ENCODE peak calls at places on chromosomes 3 and 15, in nine cellular contexts. One of them, this sample, is unnamed. For H3K36me3, the result is how much of the 10 kb centered on the place peaks cover.

GRCh38 chr3:131081224-131081623 is 54.5 kb downstream of the NEK11 start:
- DNase-seq in endothelial cell of umbilical vein: no peak
- DNase-seq in GM23248: no peak
- DNase-seq in MM.1S: no peak
- DNase-seq in astrocyte: peak
- DNase-seq in keratinocyte: no peak
- DNase-seq in mammary epithelial cell: no peak
- DNase-seq in fibroblast of lung: peak
- DNase-seq in K562: no peak
- DNase-seq in this sample: no peak

GRCh38 chr3:195151866-195152526 is 119.0 kb downstream of the XXYLT1 start:
- DNase-seq in fibroblast of lung: peak
- DNase-seq in astrocyte: peak
- DNase-seq in endothelial cell of umbilical vein: peak
- DNase-seq in MM.1S: no peak
- DNase-seq in mammary epithelial cell: peak
- DNase-seq in keratinocyte: no peak
- DNase-seq in GM23248: peak
- DNase-seq in K562: no peak
- DNase-seq in this sample: peak

GRCh38 chr15:59150185-59150584 is 45.2 kb downstream of the CCNB2 start:
- DNase-seq in astrocyte: no peak
- DNase-seq in MM.1S: no peak
- DNase-seq in fibroblast of lung: no peak
- DNase-seq in GM23248: no peak
- DNase-seq in endothelial cell of umbilical vein: no peak
- DNase-seq in mammary epithelial cell: no peak
- DNase-seq in keratinocyte: no peak
- DNase-seq in K562: no peak
- DNase-seq in this sample: no peak

GRCh38 chr3:172903642-172904041 is 153.1 kb downstream of the ECT2 start:
- DNase-seq in fibroblast of lung: no peak
- DNase-seq in keratinocyte: no peak
- DNase-seq in mammary epithelial cell: no peak
- DNase-seq in endothelial cell of umbilical vein: no peak
- DNase-seq in astrocyte: no peak
- DNase-seq in GM23248: no peak
- DNase-seq in MM.1S: no peak
- DNase-seq in K562: no peak
- DNase-seq in this sample: peak

GRCh38 chr3:105118905-105119304 is 247.8 kb upstream of the ALCAM start:
- DNase-seq in mammary epithelial cell: peak
- DNase-seq in fibroblast of lung: peak
- DNase-seq in keratinocyte: no peak
- DNase-seq in K562: no peak
- DNase-seq in astrocyte: peak
- DNase-seq in endothelial cell of umbilical vein: no peak
- DNase-seq in MM.1S: no peak
- DNase-seq in GM23248: peak
- DNase-seq in this sample: no peak

GRCh38 chr3:120275553-120276092 is 9.4 kb downstream of the GPR156 start:
- DNase-seq in K562: no peak
- DNase-seq in mammary epithelial cell: no peak
- DNase-seq in endothelial cell of umbilical vein: no peak
- DNase-seq in keratinocyte: no peak
- DNase-seq in MM.1S: no peak
- DNase-seq in GM23248: no peak
- DNase-seq in fibroblast of lung: no peak
- DNase-seq in astrocyte: no peak
- DNase-seq in this sample: no peak

GRCh38 chr3:58462829-58463180 is 29.1 kb upstream of the KCTD6 start:
- DNase-seq in keratinocyte: no peak
- DNase-seq in fibroblast of lung: no peak
- DNase-seq in astrocyte: no peak
- DNase-seq in MM.1S: no peak
- DNase-seq in endothelial cell of umbilical vein: no peak
- DNase-seq in mammary epithelial cell: no peak
- DNase-seq in K562: no peak
- DNase-seq in GM23248: no peak
- DNase-seq in this sample: no peak

GRCh38 chr3:27326211-27326948 is 42.8 kb downstream of the NEK10 start:
- DNase-seq in GM23248: peak
- DNase-seq in fibroblast of lung: peak
- DNase-seq in astrocyte: peak
- DNase-seq in K562: no peak
- DNase-seq in keratinocyte: no peak
- DNase-seq in mammary epithelial cell: peak
- DNase-seq in MM.1S: no peak
- DNase-seq in endothelial cell of umbilical vein: peak
- DNase-seq in this sample: no peak

GRCh38 chr15:77187751-77188464 is 117.0 kb upstream of the TSPAN3 start:
- DNase-seq in endothelial cell of umbilical vein: peak
- DNase-seq in mammary epithelial cell: peak
- DNase-seq in GM23248: peak
- DNase-seq in keratinocyte: no peak
- DNase-seq in fibroblast of lung: peak
- DNase-seq in astrocyte: peak
- DNase-seq in MM.1S: peak
- DNase-seq in K562: no peak
- DNase-seq in this sample: peak

GRCh38 chr3:129112308-129113052 is 9.1 kb downstream of the RAB43 start:
- DNase-seq in GM23248: peak
- DNase-seq in MM.1S: no peak
- DNase-seq in endothelial cell of umbilical vein: no peak
- DNase-seq in mammary epithelial cell: no peak
- DNase-seq in fibroblast of lung: no peak
- DNase-seq in keratinocyte: no peak
- DNase-seq in astrocyte: no peak
- DNase-seq in K562: no peak
- DNase-seq in this sample: peak

GRCh38 chr15:33226559-33227181 is 32.2 kb upstream of the FMN1 start:
- DNase-seq in fibroblast of lung: peak
- DNase-seq in K562: peak
- DNase-seq in MM.1S: peak
- DNase-seq in GM23248: peak
- DNase-seq in keratinocyte: no peak
- DNase-seq in endothelial cell of umbilical vein: peak
- DNase-seq in mammary epithelial cell: peak
- DNase-seq in astrocyte: peak
- DNase-seq in this sample: peak

GRCh38 chr15:91022075-91022831 is at the start of gene VPS33B:
- DNase-seq in mammary epithelial cell: peak
- DNase-seq in keratinocyte: peak
- DNase-seq in fibroblast of lung: peak
- DNase-seq in MM.1S: peak
- DNase-seq in astrocyte: peak
- DNase-seq in K562: peak
- DNase-seq in endothelial cell of umbilical vein: peak
- DNase-seq in GM23248: peak
- DNase-seq in this sample: peak

GRCh38 chr15:99307735-99308134 is 56.5 kb downstream of the LRRC28 start:
- DNase-seq in endothelial cell of umbilical vein: no peak
- DNase-seq in GM23248: no peak
- DNase-seq in K562: no peak
- DNase-seq in astrocyte: peak
- DNase-seq in MM.1S: no peak
- DNase-seq in keratinocyte: no peak
- DNase-seq in fibroblast of lung: peak
- DNase-seq in mammary epithelial cell: no peak
- DNase-seq in this sample: no peak

DNA sequence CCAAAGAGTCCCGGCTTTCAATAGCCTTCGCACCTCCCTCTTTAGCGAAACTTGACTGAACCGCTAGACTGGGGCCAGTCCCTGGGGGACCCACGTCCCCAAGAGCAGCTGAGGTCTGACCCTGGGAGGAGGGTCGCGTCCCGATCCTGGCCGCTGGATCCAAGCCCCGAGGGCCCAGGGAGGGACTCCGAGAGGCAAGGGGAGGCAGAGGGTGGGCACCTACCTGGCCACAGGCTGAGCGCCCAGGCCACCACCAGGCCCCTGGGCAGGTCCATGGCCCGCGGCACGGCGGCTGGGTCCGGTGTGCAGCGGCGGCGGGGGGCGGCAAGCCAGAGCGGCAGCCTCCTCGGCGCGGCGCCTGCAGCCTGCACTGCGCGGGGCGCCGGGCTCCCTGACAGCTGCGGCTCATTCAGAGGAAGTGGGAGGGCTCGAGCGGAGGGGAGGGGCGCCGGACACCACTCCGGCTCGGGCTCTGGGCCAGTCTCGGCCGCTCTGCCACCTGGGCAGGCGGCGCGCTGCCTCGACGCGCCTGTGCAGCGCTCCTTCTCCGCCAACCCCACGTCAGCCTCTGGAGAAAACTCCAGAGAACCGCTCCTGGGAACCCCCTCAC is at the start of gene ITGA11:
- DNase-seq in astrocyte: peak
- DNase-seq in MM.1S: peak
- DNase-seq in K562: no peak
- DNase-seq in endothelial cell of umbilical vein: peak
- DNase-seq in mammary epithelial cell: peak
- DNase-seq in keratinocyte: no peak
- DNase-seq in fibroblast of lung: peak
- DNase-seq in GM23248: peak
- DNase-seq in this sample: peak
- TF ChIP-seq EZH2 in astrocyte: no peak
- TF ChIP-seq EZH2 in MM.1S: no peak
- TF ChIP-seq EZH2 in K562: no peak
- TF ChIP-seq EZH2 in endothelial cell of umbilical vein: no peak
- TF ChIP-seq EZH2 in mammary epithelial cell: peak
- TF ChIP-seq EZH2 in keratinocyte: peak
- TF ChIP-seq EZH2 in fibroblast of lung: no peak
- TF ChIP-seq EZH2 in GM23248: no peak
- TF ChIP-seq EZH2 in this sample: peak

DNA sequence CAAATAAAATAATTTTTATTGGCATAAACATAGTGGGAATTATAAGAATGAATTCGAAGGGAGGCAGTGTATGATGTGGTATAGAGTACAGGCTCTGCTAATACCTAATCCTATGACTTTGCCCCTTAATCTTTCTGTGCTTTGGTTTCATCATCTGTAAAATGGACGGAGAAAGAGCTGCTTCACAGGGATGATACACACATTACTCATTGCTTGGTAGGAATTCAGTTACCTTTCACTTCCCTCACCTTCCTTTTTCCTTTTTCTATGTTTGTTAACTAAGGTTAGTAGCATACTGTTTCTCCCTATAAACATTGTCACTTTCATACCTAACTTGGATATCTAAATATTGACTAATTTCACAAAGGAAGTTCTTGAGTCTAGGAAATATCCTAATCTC is 36.2 kb downstream of the LEKR1 start:
- DNase-seq in astrocyte: no peak
- DNase-seq in mammary epithelial cell: peak
- DNase-seq in K562: no peak
- DNase-seq in GM23248: no peak
- DNase-seq in endothelial cell of umbilical vein: no peak
- DNase-seq in MM.1S: no peak
- DNase-seq in fibroblast of lung: no peak
- DNase-seq in keratinocyte: no peak
- DNase-seq in this sample: no peak
- H3K36me3 ChIP-seq in astrocyte: under half
- H3K36me3 ChIP-seq in mammary epithelial cell: under half
- H3K36me3 ChIP-seq in K562: under half
- H3K36me3 ChIP-seq in GM23248: under half
- H3K36me3 ChIP-seq in endothelial cell of umbilical vein: under half
- H3K36me3 ChIP-seq in MM.1S: under half
- H3K36me3 ChIP-seq in fibroblast of lung: under half
- H3K36me3 ChIP-seq in keratinocyte: under half
- H3K36me3 ChIP-seq in this sample: under half

GRCh38 chr15:28886431-28887343 is 913 bp downstream of the APBA2 start:
- DNase-seq in fibroblast of lung: no peak
- DNase-seq in GM23248: no peak
- DNase-seq in mammary epithelial cell: no peak
- DNase-seq in endothelial cell of umbilical vein: no peak
- DNase-seq in astrocyte: no peak
- DNase-seq in keratinocyte: no peak
- DNase-seq in K562: no peak
- DNase-seq in MM.1S: no peak
- DNase-seq in this sample: no peak
- TF ChIP-seq EZH2 in fibroblast of lung: no peak
- TF ChIP-seq EZH2 in GM23248: peak
- TF ChIP-seq EZH2 in mammary epithelial cell: no peak
- TF ChIP-seq EZH2 in endothelial cell of umbilical vein: no peak
- TF ChIP-seq EZH2 in astrocyte: no peak
- TF ChIP-seq EZH2 in keratinocyte: no peak
- TF ChIP-seq EZH2 in K562: no peak
- TF ChIP-seq EZH2 in MM.1S: no peak
- TF ChIP-seq EZH2 in this sample: no peak

GRCh38 chr15:92930776-92931175 is 30.7 kb downstream of the CHD2 start:
- DNase-seq in keratinocyte: no peak
- DNase-seq in MM.1S: no peak
- DNase-seq in fibroblast of lung: peak
- DNase-seq in astrocyte: peak
- DNase-seq in GM23248: peak
- DNase-seq in mammary epithelial cell: peak
- DNase-seq in endothelial cell of umbilical vein: no peak
- DNase-seq in K562: no peak
- DNase-seq in this sample: peak
- H3K36me3 ChIP-seq in keratinocyte: half or more
- H3K36me3 ChIP-seq in MM.1S: under half
- H3K36me3 ChIP-seq in fibroblast of lung: under half
- H3K36me3 ChIP-seq in astrocyte: half or more
- H3K36me3 ChIP-seq in GM23248: half or more
- H3K36me3 ChIP-seq in mammary epithelial cell: half or more
- H3K36me3 ChIP-seq in endothelial cell of umbilical vein: under half
- H3K36me3 ChIP-seq in K562: half or more
- H3K36me3 ChIP-seq in this sample: half or more

GRCh38 chr3:3798641-3799113 is 554 bp upstream of the LRRN1 start:
- DNase-seq in astrocyte: peak
- DNase-seq in keratinocyte: no peak
- DNase-seq in fibroblast of lung: peak
- DNase-seq in mammary epithelial cell: no peak
- DNase-seq in GM23248: peak
- DNase-seq in endothelial cell of umbilical vein: no peak
- DNase-seq in MM.1S: peak
- DNase-seq in K562: no peak
- DNase-seq in this sample: no peak
- TF ChIP-seq EZH2 in astrocyte: no peak
- TF ChIP-seq EZH2 in keratinocyte: peak
- TF ChIP-seq EZH2 in fibroblast of lung: no peak
- TF ChIP-seq EZH2 in mammary epithelial cell: peak
- TF ChIP-seq EZH2 in GM23248: peak
- TF ChIP-seq EZH2 in endothelial cell of umbilical vein: peak
- TF ChIP-seq EZH2 in MM.1S: no peak
- TF ChIP-seq EZH2 in K562: no peak
- TF ChIP-seq EZH2 in this sample: peak

GRCh38 chr3:39413691-39414420 is 7.3 kb downstream of the RPSA start:
- DNase-seq in GM23248: peak
- DNase-seq in endothelial cell of umbilical vein: no peak
- DNase-seq in fibroblast of lung: no peak
- DNase-seq in MM.1S: no peak
- DNase-seq in astrocyte: no peak
- DNase-seq in keratinocyte: no peak
- DNase-seq in mammary epithelial cell: no peak
- DNase-seq in K562: peak
- DNase-seq in this sample: no peak
- H3K36me3 ChIP-seq in GM23248: half or more
- H3K36me3 ChIP-seq in endothelial cell of umbilical vein: under half
- H3K36me3 ChIP-seq in fibroblast of lung: under half
- H3K36me3 ChIP-seq in MM.1S: under half
- H3K36me3 ChIP-seq in astrocyte: half or more
- H3K36me3 ChIP-seq in keratinocyte: under half
- H3K36me3 ChIP-seq in mammary epithelial cell: under half
- H3K36me3 ChIP-seq in K562: half or more
- H3K36me3 ChIP-seq in this sample: under half

This sample was measured in A673.